ENCODE peak calls at places on chromosomes 4 and X, in four cellular contexts. J is naive B cell, H is hippocampal formation, G is PC-9. P is an unnamed sample.

GRCh38 chrX:44042124-44042523 is 68.9 kb upstream of the NDP start:
- DNase-seq in J (no peak), G (no peak), H (no peak), P (no peak)

GRCh38 chr4:82648356-82648755 is 86.6 kb upstream of the TMEM150C start:
- DNase-seq in H (no peak), G (no peak), J (no peak), P (no peak)

GRCh38 chr4:87975466-87975865 is at the start of gene SPP1:
- DNase-seq in G (peak; percentile 63), J (peak; percentile 13), H (peak; percentile 79), P (peak; percentile 22)

GRCh38 chrX:45850197-45850774 is 649.6 kb upstream of the DIPK2B start:
- DNase-seq in G (no peak), H (no peak), J (no peak), P (peak; percentile 59)

GRCh38 chrX:49155243-49155899 is 7.2 kb upstream of the MAGIX start:
- DNase-seq in H (no peak), J (no peak), G (peak; percentile 51), P (peak; percentile 57)

GRCh38 chr4:5711479-5712184 is 631 bp downstream of the EVC start:
- DNase-seq in J (no peak), H (no peak), G (no peak), P (no peak)

GRCh38 chrX:140180585-140180984 is 215.3 kb upstream of the CXorf66 start:
- DNase-seq in H (no peak), G (peak; percentile 57), J (no peak), P (no peak)

GRCh38 chr4:164768516-164768915 is 14.6 kb downstream of the SMIM31 start:
- DNase-seq in H (peak; percentile 12), G (no peak), J (no peak), P (no peak)

GRCh38 chr4:101104264-101105052 is 242.9 kb downstream of the PPP3CA start:
- DNase-seq in J (no peak), H (no peak), G (no peak), P (no peak)

GRCh38 chr4:26687728-26688127 is 103.8 kb downstream of the TBC1D19 start:
- DNase-seq in G (no peak), J (no peak), H (no peak), P (no peak)

GRCh38 chr4:140092094-140092820 is 61.7 kb downstream of the MAML3 start:
- DNase-seq in H (peak; percentile 28), G (peak; percentile 36), J (no peak), P (peak; percentile 95)

GRCh38 chrX:73447311-73447794 is 500 bp downstream of the CDX4 start:
- DNase-seq in J (no peak), H (no peak), G (no peak), P (no peak)

GRCh38 chrX:27619975-27620374 is 29.8 kb downstream of the DCAF8L2 start:
- DNase-seq in G (no peak), H (no peak), J (no peak), P (peak; percentile 37)

GRCh38 chrX:126064901-126065541 is 101.1 kb downstream of the DCAF12L2 start:
- DNase-seq in H (no peak), J (no peak), G (no peak), P (no peak)